ENCODE peak calls at places on chromosomes 3 and 15, in five cellular contexts. One of them, this sample, is unnamed.

GRCh38 chr3:37536033-37536432 is 325.6 kb upstream of the CTDSPL start:
- DNase-seq in GF-D8: no peak
- DNase-seq in NCI-H1092 treated with DMSO at 0.1 percent for 48 hours: no peak
- DNase-seq in dorsolateral prefrontal cortex: no peak
- DNase-seq in iris pigment epithelial cell: no peak
- DNase-seq in this sample: no peak

GRCh38 chr15:100671858-100672543 is 69.6 kb downstream of the ASB7 start:
- DNase-seq in GF-D8: no peak
- DNase-seq in dorsolateral prefrontal cortex: no peak
- DNase-seq in NCI-H1092 treated with DMSO at 0.1 percent for 48 hours: peak; percentile 7
- DNase-seq in iris pigment epithelial cell: peak; percentile 32
- DNase-seq in this sample: no peak

GRCh38 chr15:92244703-92245102 is 149.0 kb upstream of the ST8SIA2 start:
- DNase-seq in GF-D8: no peak
- DNase-seq in iris pigment epithelial cell: no peak
- DNase-seq in dorsolateral prefrontal cortex: no peak
- DNase-seq in NCI-H1092 treated with DMSO at 0.1 percent for 48 hours: no peak
- DNase-seq in this sample: no peak

GRCh38 chr3:25007974-25008658 is 419.9 kb upstream of the RARB start:
- DNase-seq in GF-D8: no peak
- DNase-seq in iris pigment epithelial cell: peak; percentile 83
- DNase-seq in dorsolateral prefrontal cortex: no peak
- DNase-seq in NCI-H1092 treated with DMSO at 0.1 percent for 48 hours: no peak
- DNase-seq in this sample: no peak

GRCh38 chr15:66701422-66702034 is 508 bp upstream of the SMAD6 start:
- DNase-seq in iris pigment epithelial cell: peak; percentile 76
- DNase-seq in dorsolateral prefrontal cortex: no peak
- DNase-seq in NCI-H1092 treated with DMSO at 0.1 percent for 48 hours: peak; percentile 12
- DNase-seq in GF-D8: no peak
- DNase-seq in this sample: no peak

GRCh38 chr3:132549890-132550578 is 47.0 kb upstream of the ACKR4 start:
- DNase-seq in iris pigment epithelial cell: peak; percentile 80
- DNase-seq in GF-D8: peak; percentile 2
- DNase-seq in NCI-H1092 treated with DMSO at 0.1 percent for 48 hours: no peak
- DNase-seq in dorsolateral prefrontal cortex: no peak
- DNase-seq in this sample: no peak

GRCh38 chr3:15443826-15444524 is 16.6 kb downstream of the EAF1 start:
- DNase-seq in iris pigment epithelial cell: peak; percentile 52
- DNase-seq in GF-D8: no peak
- DNase-seq in dorsolateral prefrontal cortex: no peak
- DNase-seq in NCI-H1092 treated with DMSO at 0.1 percent for 48 hours: no peak
- DNase-seq in this sample: no peak

GRCh38 chr3:123111640-123112039 is 44.8 kb downstream of the PDIA5 start:
- DNase-seq in dorsolateral prefrontal cortex: no peak
- DNase-seq in GF-D8: no peak
- DNase-seq in NCI-H1092 treated with DMSO at 0.1 percent for 48 hours: no peak
- DNase-seq in iris pigment epithelial cell: no peak
- DNase-seq in this sample: no peak

GRCh38 chr3:48240000-48240710 is 749 bp upstream of the ZNF589 start:
- DNase-seq in iris pigment epithelial cell: no peak
- DNase-seq in NCI-H1092 treated with DMSO at 0.1 percent for 48 hours: no peak
- DNase-seq in dorsolateral prefrontal cortex: no peak
- DNase-seq in GF-D8: no peak
- DNase-seq in this sample: no peak

GRCh38 chr3:194269610-194270145 is 81.5 kb downstream of the CPN2 start:
- DNase-seq in dorsolateral prefrontal cortex: no peak
- DNase-seq in GF-D8: no peak
- DNase-seq in NCI-H1092 treated with DMSO at 0.1 percent for 48 hours: no peak
- DNase-seq in iris pigment epithelial cell: peak; percentile 84
- DNase-seq in this sample: peak; percentile 10

GRCh38 chr3:135895734-135896121 is 69.8 kb upstream of the PPP2R3A start:
- DNase-seq in NCI-H1092 treated with DMSO at 0.1 percent for 48 hours: no peak
- DNase-seq in GF-D8: no peak
- DNase-seq in dorsolateral prefrontal cortex: no peak
- DNase-seq in iris pigment epithelial cell: peak; percentile 41
- DNase-seq in this sample: no peak

GRCh38 chr3:119427669-119428068 is 35.7 kb downstream of the TMEM39A start:
- DNase-seq in dorsolateral prefrontal cortex: no peak
- DNase-seq in NCI-H1092 treated with DMSO at 0.1 percent for 48 hours: no peak
- DNase-seq in iris pigment epithelial cell: no peak
- DNase-seq in GF-D8: no peak
- DNase-seq in this sample: no peak

GRCh38 chr3:50271314-50272072 is 2.5 kb downstream of the SEMA3B start:
- DNase-seq in NCI-H1092 treated with DMSO at 0.1 percent for 48 hours: no peak
- DNase-seq in dorsolateral prefrontal cortex: no peak
- DNase-seq in GF-D8: no peak
- DNase-seq in iris pigment epithelial cell: no peak
- DNase-seq in this sample: no peak

GRCh38 chr15:31487811-31488436 is 161.3 kb downstream of the KLF13 start:
- DNase-seq in GF-D8: no peak
- DNase-seq in dorsolateral prefrontal cortex: no peak
- DNase-seq in NCI-H1092 treated with DMSO at 0.1 percent for 48 hours: no peak
- DNase-seq in iris pigment epithelial cell: peak; percentile 12
- DNase-seq in this sample: no peak

GRCh38 chr3:106688463-106688862 is 688.8 kb upstream of the CCDC54 start:
- DNase-seq in iris pigment epithelial cell: peak; percentile 91
- DNase-seq in dorsolateral prefrontal cortex: no peak
- DNase-seq in GF-D8: no peak
- DNase-seq in NCI-H1092 treated with DMSO at 0.1 percent for 48 hours: peak; percentile 57
- DNase-seq in this sample: no peak

GRCh38 chr3:158696618-158697017 is 24.2 kb upstream of the LXN start:
- DNase-seq in iris pigment epithelial cell: peak; percentile 72
- DNase-seq in GF-D8: no peak
- DNase-seq in NCI-H1092 treated with DMSO at 0.1 percent for 48 hours: no peak
- DNase-seq in dorsolateral prefrontal cortex: no peak
- DNase-seq in this sample: no peak

GRCh38 chr15:28885630-28886430 is at the start of gene APBA2:
- DNase-seq in dorsolateral prefrontal cortex: no peak
- DNase-seq in iris pigment epithelial cell: peak; percentile 57
- DNase-seq in NCI-H1092 treated with DMSO at 0.1 percent for 48 hours: peak; percentile 23
- DNase-seq in GF-D8: no peak
- DNase-seq in this sample: peak; percentile 15

GRCh38 chr3:117045143-117045542 is 335.6 kb downstream of the TUSC7 start:
- DNase-seq in iris pigment epithelial cell: no peak
- DNase-seq in GF-D8: no peak
- DNase-seq in NCI-H1092 treated with DMSO at 0.1 percent for 48 hours: no peak
- DNase-seq in dorsolateral prefrontal cortex: no peak
- DNase-seq in this sample: no peak

GRCh38 chr3:106908181-106908938 is 468.9 kb upstream of the CCDC54 start:
- DNase-seq in GF-D8: no peak
- DNase-seq in dorsolateral prefrontal cortex: no peak
- DNase-seq in NCI-H1092 treated with DMSO at 0.1 percent for 48 hours: no peak
- DNase-seq in iris pigment epithelial cell: no peak
- DNase-seq in this sample: no peak

GRCh38 chr3:187271582-187271981 is 20.0 kb downstream of the MASP1 start:
- DNase-seq in iris pigment epithelial cell: no peak
- DNase-seq in GF-D8: no peak
- DNase-seq in dorsolateral prefrontal cortex: no peak
- DNase-seq in NCI-H1092 treated with DMSO at 0.1 percent for 48 hours: no peak
- DNase-seq in this sample: no peak

GRCh38 chr3:99817047-99817436 is 620 bp upstream of the CMSS1 start:
- DNase-seq in GF-D8: no peak
- DNase-seq in NCI-H1092 treated with DMSO at 0.1 percent for 48 hours: no peak
- DNase-seq in dorsolateral prefrontal cortex: no peak
- DNase-seq in iris pigment epithelial cell: no peak
- DNase-seq in this sample: no peak

GRCh38 chr3:49411550-49411967 is 217 bp downstream of the RHOA start:
- DNase-seq in iris pigment epithelial cell: no peak
- DNase-seq in NCI-H1092 treated with DMSO at 0.1 percent for 48 hours: no peak
- DNase-seq in GF-D8: no peak
- DNase-seq in dorsolateral prefrontal cortex: peak; percentile 56
- DNase-seq in this sample: no peak

GRCh38 chr15:78567541-78567940 is 2.2 kb downstream of the CHRNA5 start:
- DNase-seq in iris pigment epithelial cell: no peak
- DNase-seq in NCI-H1092 treated with DMSO at 0.1 percent for 48 hours: no peak
- DNase-seq in dorsolateral prefrontal cortex: no peak
- DNase-seq in GF-D8: no peak
- DNase-seq in this sample: no peak

GRCh38 chr3:29324180-29324651 is 43.3 kb downstream of the RBMS3 start:
- DNase-seq in iris pigment epithelial cell: peak; percentile 89
- DNase-seq in dorsolateral prefrontal cortex: no peak
- DNase-seq in GF-D8: no peak
- DNase-seq in NCI-H1092 treated with DMSO at 0.1 percent for 48 hours: no peak
- DNase-seq in this sample: peak; percentile 4

GRCh38 chr15:74829500-74829899 is 3.1 kb downstream of the CPLX3 start:
- DNase-seq in dorsolateral prefrontal cortex: no peak
- DNase-seq in iris pigment epithelial cell: no peak
- DNase-seq in NCI-H1092 treated with DMSO at 0.1 percent for 48 hours: no peak
- DNase-seq in GF-D8: no peak
- DNase-seq in this sample: no peak

GRCh38 chr15:52318729-52319500 is 23.3 kb upstream of the MYO5C start:
- DNase-seq in dorsolateral prefrontal cortex: no peak
- DNase-seq in NCI-H1092 treated with DMSO at 0.1 percent for 48 hours: no peak
- DNase-seq in GF-D8: no peak
- DNase-seq in iris pigment epithelial cell: no peak
- DNase-seq in this sample: no peak

GRCh38 chr15:73540161-73540560 is 93.0 kb downstream of the NPTN start:
- DNase-seq in iris pigment epithelial cell: peak; percentile 18
- DNase-seq in dorsolateral prefrontal cortex: no peak
- DNase-seq in GF-D8: no peak
- DNase-seq in NCI-H1092 treated with DMSO at 0.1 percent for 48 hours: no peak
- DNase-seq in this sample: no peak

GRCh38 chr3:107251819-107252218 is 125.4 kb upstream of the CCDC54 start:
- DNase-seq in iris pigment epithelial cell: no peak
- DNase-seq in NCI-H1092 treated with DMSO at 0.1 percent for 48 hours: no peak
- DNase-seq in GF-D8: no peak
- DNase-seq in dorsolateral prefrontal cortex: no peak
- DNase-seq in this sample: peak; percentile 24

GRCh38 chr15:88623061-88623460 is 1.9 kb downstream of the AEN start:
- DNase-seq in iris pigment epithelial cell: peak; percentile 87
- DNase-seq in dorsolateral prefrontal cortex: no peak
- DNase-seq in GF-D8: no peak
- DNase-seq in NCI-H1092 treated with DMSO at 0.1 percent for 48 hours: no peak
- DNase-seq in this sample: no peak

GRCh38 chr15:57570994-57571393 is 20.7 kb upstream of the MYZAP start:
- DNase-seq in GF-D8: no peak
- DNase-seq in iris pigment epithelial cell: peak; percentile 85
- DNase-seq in NCI-H1092 treated with DMSO at 0.1 percent for 48 hours: no peak
- DNase-seq in dorsolateral prefrontal cortex: no peak
- DNase-seq in this sample: no peak

GRCh38 chr3:128879991-128880390 is 571 bp downstream of the ACAD9 start:
- DNase-seq in NCI-H1092 treated with DMSO at 0.1 percent for 48 hours: no peak
- DNase-seq in iris pigment epithelial cell: no peak
- DNase-seq in GF-D8: no peak
- DNase-seq in dorsolateral prefrontal cortex: no peak
- DNase-seq in this sample: no peak

This sample was measured in hippocampal formation.